ENCODE peak calls at places on chromosome 18, in nine cellular contexts. W, E, M, P, B, R, A, V and K are unnamed samples.

GRCh38 chr18:63868546-63868945 is 19.0 kb upstream of the SERPINB2 start:
- DNase-seq in A (no peak), M (no peak), R (no peak), B (no peak), E (no peak), P (no peak), V (no peak), W (no peak), K (no peak)

GRCh38 chr18:57891707-57892391 is 88.7 kb upstream of the ATP8B1 start:
- DNase-seq in V (no peak), M (no peak), A (no peak), E (no peak), W (no peak), B (no peak), P (no peak), R (no peak), K (no peak)

GRCh38 chr18:39841133-39842041 is 2113.6 kb upstream of the PIK3C3 start:
- DNase-seq in R (peak; percentile 39), B (peak; percentile 69), W (no peak), V (peak; percentile 20), E (peak; percentile 89), A (peak; percentile 61), P (peak; percentile 36), M (peak; percentile 41), K (peak; percentile 89)

GRCh38 chr18:78837766-78838165 is 141.9 kb upstream of the SALL3 start:
- DNase-seq in B (no peak), V (no peak), E (no peak), M (no peak), P (no peak), A (no peak), R (no peak), W (no peak), K (no peak)

GRCh38 chr18:32919799-32920198 is 147.0 kb upstream of the KLHL14 start:
- DNase-seq in W (peak; percentile 82), E (peak; percentile 65), M (no peak), B (no peak), A (no peak), V (no peak), P (no peak), R (peak; percentile 16), K (peak; percentile 33)

GRCh38 chr18:35740616-35741015 is 159.1 kb downstream of the GALNT1 start:
- DNase-seq in P (no peak), A (no peak), V (no peak), E (no peak), W (no peak), B (peak; percentile 50), R (no peak), M (no peak), K (no peak)

GRCh38 chr18:58231930-58232329 is 187.9 kb downstream of the NEDD4L start:
- DNase-seq in A (no peak), M (peak; percentile 63), B (peak; percentile 39), W (no peak), E (no peak), R (no peak), P (no peak), V (no peak), K (no peak)

GRCh38 chr18:79517322-79517721 is 121.6 kb downstream of the NFATC1 start:
- DNase-seq in R (no peak), E (no peak), A (no peak), V (no peak), W (peak; percentile 40), P (peak; percentile 17), M (no peak), B (no peak), K (no peak)

GRCh38 chr18:35143615-35144596 is 96.9 kb upstream of the ZNF397 start:
- DNase-seq in B (peak; percentile 66), P (peak; percentile 64), M (peak; percentile 50), E (peak; percentile 60), R (peak; percentile 74), W (peak; percentile 48), A (no peak), V (peak; percentile 26), K (peak; percentile 61)

GRCh38 chr18:63683152-63683551 is 19.6 kb upstream of the SERPINB11 start:
- DNase-seq in B (peak; percentile 90), A (no peak), P (no peak), E (no peak), W (no peak), V (peak; percentile 24), R (peak; percentile 91), M (peak; percentile 36), K (peak; percentile 85)

GRCh38 chr18:49398331-49398730 is 62.1 kb downstream of the DYM start:
- DNase-seq in R (no peak), A (no peak), P (no peak), E (no peak), B (no peak), V (no peak), W (no peak), M (no peak), K (no peak)

GRCh38 chr18:45837283-45838070 is 12.0 kb downstream of the SIGLEC15 start:
- DNase-seq in W (no peak), P (peak; percentile 50), B (peak; percentile 54), R (no peak), A (peak; percentile 84), E (peak; percentile 79), M (peak; percentile 50), V (no peak), K (peak; percentile 37)

GRCh38 chr18:10013621-10014543 is 100.1 kb downstream of the VAPA start:
- DNase-seq in M (no peak), W (peak; percentile 11), V (no peak), A (no peak), R (no peak), E (no peak), P (no peak), B (no peak), K (no peak)

GRCh38 chr18:8703781-8704301 is 1.5 kb upstream of the MTCL1 start:
- DNase-seq in B (no peak), P (no peak), E (peak; percentile 16), M (peak; percentile 20), A (no peak), W (no peak), V (no peak), R (no peak), K (no peak)

GRCh38 chr18:34695300-34695699 is 14.8 kb upstream of the DTNA start:
- DNase-seq in W (no peak), M (no peak), E (no peak), P (no peak), A (no peak), V (no peak), R (no peak), B (no peak), K (no peak)

GRCh38 chr18:13260927-13261471 is 42.4 kb downstream of the LDLRAD4 start:
- DNase-seq in A (peak; percentile 23), R (no peak), V (no peak), M (no peak), E (no peak), P (no peak), W (no peak), B (no peak), K (no peak)
- H3K4me3 ChIP-seq in A (no peak overlapping the region), R (no peak overlapping the region), V (no peak overlapping the region), M (no peak overlapping the region), E (no peak overlapping the region), P (no peak overlapping the region), W (no peak overlapping the region), B (no peak overlapping the region), K (no peak overlapping the region)

DNA sequence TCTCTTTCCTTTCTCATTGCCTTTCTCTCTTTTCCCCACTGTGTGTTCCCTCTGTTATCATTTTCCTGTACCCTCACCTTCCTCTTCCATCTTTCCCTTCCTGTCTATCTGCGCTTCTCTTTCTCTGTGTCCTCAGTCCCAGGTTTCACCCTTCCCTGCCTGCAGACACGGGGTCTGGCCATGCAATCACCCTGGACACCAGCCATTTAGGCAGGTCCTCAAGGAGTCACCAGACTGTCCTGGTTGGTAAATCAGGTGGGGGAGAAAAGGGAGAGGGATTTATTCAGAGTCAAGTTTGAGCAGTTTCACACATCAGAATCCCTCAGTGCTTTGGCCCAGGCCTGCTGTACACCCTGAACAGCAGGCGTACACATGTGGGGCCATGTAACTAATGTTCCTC is 169.3 kb downstream of the ANKRD30B start:
- DNase-seq in B (no peak), R (no peak), E (no peak), A (no peak), M (no peak), V (no peak), P (no peak), W (no peak), K (no peak)
- TF ChIP-seq CTCF in B (no peak), R (no peak), E (no peak), A (no peak), M (no peak), V (no peak), P (no peak), W (no peak), K (no peak)

DNA sequence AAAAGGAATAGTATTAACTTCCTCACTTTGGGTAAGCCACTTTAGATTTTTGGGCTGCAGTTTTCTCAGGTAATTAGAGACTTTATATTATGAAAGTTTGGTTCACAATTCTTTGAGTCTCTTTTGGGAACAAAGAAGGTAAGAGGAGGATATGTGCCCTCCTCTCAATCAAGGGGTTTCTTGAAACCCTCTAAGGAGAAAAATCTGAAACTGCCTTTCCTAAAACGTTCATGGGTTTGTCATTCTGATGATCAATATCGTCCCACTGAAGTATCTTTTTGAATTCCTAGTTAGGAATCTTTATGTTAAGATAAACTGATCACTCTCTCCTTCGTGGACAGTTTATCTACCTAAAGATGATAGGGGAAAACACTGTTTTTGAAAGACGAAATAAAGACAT is 42.4 kb upstream of the AKAIN1 start:
- DNase-seq in E (no peak), V (no peak), A (no peak), R (no peak), M (no peak), W (no peak), B (no peak), P (no peak), K (no peak)
- H3K4me3 ChIP-seq in E (no peak overlapping the region), V (peak overlapping the region; percentile 76), A (peak overlapping the region; percentile 85), R (peak overlapping the region; percentile 86), M (peak overlapping the region; percentile 82), W (peak overlapping the region; percentile 93), B (peak overlapping the region; percentile 90), P (no peak overlapping the region), K (peak overlapping the region; percentile 87)

GRCh38 chr18:6059551-6059950 is 164.2 kb upstream of the TMEM200C start:
- DNase-seq in A (no peak), E (no peak), W (no peak), R (no peak), V (no peak), P (no peak), B (no peak), M (no peak), K (no peak)

GRCh38 chr18:6058941-6059340 is 163.6 kb upstream of the TMEM200C start:
- DNase-seq in R (peak; percentile 54), W (no peak), V (no peak), B (no peak), A (no peak), E (no peak), M (no peak), P (no peak), K (peak; percentile 62)

GRCh38 chr18:6056171-6056932 is 161.0 kb upstream of the TMEM200C start:
- DNase-seq in W (no peak), M (no peak), R (peak; percentile 61), A (no peak), V (peak; percentile 26), P (no peak), B (peak; percentile 6), E (no peak), K (peak; percentile 82)

GRCh38 chr18:6055711-6056110 is 160.4 kb upstream of the TMEM200C start:
- DNase-seq in P (no peak), E (no peak), R (peak; percentile 75), W (no peak), A (no peak), M (no peak), B (peak; percentile 17), V (peak; percentile 26), K (peak; percentile 90)

DNA sequence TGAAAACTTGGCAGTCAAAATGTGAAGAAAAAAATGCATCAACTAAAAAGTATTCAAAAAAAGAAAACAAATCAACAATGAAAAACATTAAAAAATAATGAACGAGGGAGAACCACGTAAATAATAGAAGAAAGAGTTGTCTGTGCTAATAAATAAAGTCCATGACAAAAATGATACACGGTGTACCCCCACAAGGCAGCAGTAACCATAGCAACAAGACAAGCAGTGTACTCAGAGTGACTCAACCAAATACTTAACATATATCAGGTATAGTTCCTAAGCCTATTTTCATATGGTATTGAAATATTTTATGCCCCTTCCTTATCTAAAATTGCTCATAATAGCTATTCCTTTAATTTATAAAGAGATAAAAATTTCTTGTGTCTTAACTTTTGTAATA is 162.3 kb upstream of the TMEM200C start:
- DNase-seq in B (no peak), P (no peak), W (no peak), M (no peak), A (no peak), R (no peak), E (no peak), V (no peak), K (peak; percentile 48)
- TF ChIP-seq CTCF in B (no peak), P (no peak), W (no peak), M (no peak), A (no peak), R (no peak), E (no peak), V (no peak), K (no peak)